ENCODE peak calls at places on chromosome 5, in four cellular contexts. O, M, N and S are unnamed samples. For H3K36me3 and H3K79me2, the result is how much of the 10 kb centered on the place peaks cover.

GRCh38 chr5:140600096-140600495 is 32.9 kb downstream of the CD14 start:
- DNase-seq in N (no peak), O (no peak), M (no peak), S (no peak)

GRCh38 chr5:13704401-13704800 is 240.1 kb downstream of the DNAH5 start:
- DNase-seq in N (no peak), O (no peak), M (no peak), S (peak)

GRCh38 chr5:41176952-41177351 is 36.4 kb downstream of the C6 start:
- DNase-seq in O (no peak), N (peak), M (no peak), S (peak)

GRCh38 chr5:25862276-25862675 is 1176.1 kb downstream of the CDH9 start:
- DNase-seq in N (peak), M (no peak), O (no peak), S (no peak)

GRCh38 chr5:162209005-162209605 is 141.5 kb downstream of the GABRG2 start:
- DNase-seq in O (peak), M (no peak), N (peak), S (no peak)

GRCh38 chr5:178625679-178626483 is 969 bp downstream of the CLK4 start:
- DNase-seq in N (peak), O (peak), M (no peak), S (peak)

GRCh38 chr5:53478411-53479044 is 1.9 kb upstream of the FST start:
- DNase-seq in M (peak), O (peak), N (peak), S (peak)

GRCh38 chr5:132830436-132831094 is at the start of gene SHROOM1:
- DNase-seq in O (peak), N (peak), M (peak), S (peak)

GRCh38 chr5:153938131-153938842 is 100.4 kb downstream of the FAM114A2 start:
- DNase-seq in M (no peak), N (no peak), O (no peak), S (no peak)

GRCh38 chr5:64384761-64385160 is 121.1 kb upstream of the RGS7BP start:
- DNase-seq in O (peak), M (no peak), N (peak), S (peak)

GRCh38 chr5:103465891-103466290 is 96.7 kb downstream of the NUDT12 start:
- DNase-seq in N (no peak), M (no peak), O (no peak), S (no peak)

GRCh38 chr5:55306641-55307382 is 682 bp downstream of the DHX29 start:
- DNase-seq in O (peak), M (no peak), N (no peak), S (no peak)

GRCh38 chr5:149745-150450 is 41.4 kb upstream of the LRRC14B start:
- DNase-seq in M (peak), O (no peak), N (peak), S (peak)

GRCh38 chr5:85732185-85732584 is 885.6 kb upstream of the COX7C start:
- DNase-seq in N (no peak), M (no peak), O (no peak), S (no peak)

GRCh38 chr5:93676707-93677106 is 64.7 kb downstream of the POU5F2 start:
- DNase-seq in O (no peak), M (no peak), N (no peak), S (no peak)

GRCh38 chr5:125700380-125700856 is 722.8 kb upstream of the GRAMD2B start:
- DNase-seq in N (peak), M (no peak), O (no peak), S (peak)

GRCh38 chr5:111172504-111172903 is 51.7 kb upstream of the CAMK4 start:
- DNase-seq in N (no peak), M (no peak), O (no peak), S (no peak)

GRCh38 chr5:146947181-146947941 is 68.8 kb upstream of the PPP2R2B start:
- DNase-seq in N (peak), O (peak), M (no peak), S (no peak)

GRCh38 chr5:150599917-150600511 is 40.4 kb upstream of the SYNPO start:
- DNase-seq in M (no peak), O (no peak), N (peak), S (peak)

GRCh38 chr5:96595300-96596090 is 66.7 kb upstream of the CAST start:
- DNase-seq in M (no peak), N (peak), O (peak), S (no peak)

DNA sequence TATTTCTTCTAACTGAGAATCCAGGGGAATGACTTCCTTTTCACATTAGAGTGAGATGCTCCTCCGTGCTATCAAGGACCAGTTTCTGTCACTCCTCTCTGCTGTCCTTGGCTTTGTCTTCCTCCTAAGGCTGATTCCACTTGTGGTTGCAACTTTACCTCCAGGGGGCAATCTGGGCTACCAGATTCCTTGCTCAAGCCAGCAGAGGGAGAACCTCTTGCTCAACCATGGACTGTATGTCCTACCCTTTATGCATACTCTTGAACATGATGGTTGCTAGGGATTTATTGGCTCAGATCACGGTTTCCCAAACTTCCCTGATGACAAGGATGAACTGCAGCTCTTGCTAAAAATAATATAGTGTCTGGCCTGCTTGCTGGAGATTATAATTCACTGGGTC is 24.0 kb downstream of the NNT start:
- DNase-seq in O (peak), M (peak), N (peak), S (peak)
- TF ChIP-seq CTCF in O (peak), M (peak), N (peak), S (peak)

GRCh38 chr5:149428032-149428431 is 48.9 kb upstream of the IL17B start:
- DNase-seq in M (no peak), O (no peak), N (no peak), S (no peak)
- H3K36me3 ChIP-seq in M (under half), O (under half), N (under half), S (under half)

GRCh38 chr5:131277875-131278795 is 14.3 kb downstream of the CDC42SE2 start:
- DNase-seq in O (no peak), M (no peak), N (no peak), S (no peak)
- H3K79me2 ChIP-seq in O (half or more), M (half or more), N (half or more), S (under half)

GRCh38 chr5:58459276-58459859 is 518 bp downstream of the PLK2 start:
- DNase-seq in M (no peak), N (no peak), O (no peak), S (peak)

GRCh38 chr5:58462623-58463230 is 2.8 kb upstream of the PLK2 start:
- DNase-seq in M (peak), O (peak), N (peak), S (peak)

GRCh38 chr5:58459860-58460726 is at the start of gene PLK2:
- DNase-seq in N (peak), O (no peak), M (peak), S (peak)

GRCh38 chr5:58460727-58461286 is 921 bp upstream of the PLK2 start:
- DNase-seq in M (peak), O (peak), N (peak), S (peak)

DNA sequence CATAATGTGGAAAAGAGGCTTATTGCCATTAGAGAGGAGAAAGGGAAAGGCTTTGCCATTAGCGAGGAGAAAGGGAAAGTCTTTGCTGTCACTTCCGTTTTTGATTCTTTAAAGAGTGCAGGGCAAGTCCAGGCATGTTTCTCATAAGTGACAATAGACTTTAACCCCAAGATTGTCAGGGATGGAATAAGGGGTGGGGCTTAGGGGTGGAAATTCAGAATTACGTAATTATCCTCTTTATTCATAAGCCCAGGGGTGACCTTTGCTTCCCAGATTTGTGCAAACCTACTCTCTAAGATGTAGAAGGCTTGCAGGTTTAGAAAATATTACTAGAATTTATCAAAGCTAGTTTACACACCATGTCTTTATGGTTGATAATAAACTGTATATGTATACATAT is 2.3 kb upstream of the PLK2 start:
- DNase-seq in M (no peak), O (no peak), N (no peak), S (no peak)
- TF ChIP-seq CTCF in M (no peak), O (no peak), N (no peak), S (no peak)

DNA sequence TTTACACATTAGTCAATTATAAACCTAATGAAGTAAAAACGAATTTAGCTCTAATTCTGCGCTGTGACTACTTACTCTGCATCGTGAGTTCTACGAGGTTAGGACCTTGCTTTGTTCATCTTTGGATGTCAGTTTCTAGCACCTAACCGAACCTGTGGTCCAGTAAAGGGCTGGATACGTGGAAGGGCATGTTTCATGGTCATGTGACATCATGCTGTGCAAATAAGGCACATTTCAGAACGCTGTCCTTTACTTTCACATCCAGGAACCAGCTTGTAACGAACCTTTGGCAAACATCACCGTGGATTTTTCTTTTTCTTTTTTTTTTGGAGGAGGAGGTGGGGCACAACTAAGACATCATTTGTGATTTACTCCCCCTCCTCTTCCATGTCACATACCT is 15.0 kb downstream of the BASP1 start:
- DNase-seq in N (no peak), O (no peak), M (no peak), S (no peak)
- H3K36me3 ChIP-seq in N (under half), O (half or more), M (under half), S (under half)

GRCh38 chr5:141632650-141633049 is 4.0 kb downstream of the HDAC3 start:
- DNase-seq in M (no peak), N (no peak), O (no peak), S (no peak)

GRCh38 chr5:141634162-141634561 is 2.5 kb downstream of the HDAC3 start:
- DNase-seq in O (peak), M (no peak), N (no peak), S (no peak)

GRCh38 chr5:141634720-141635119 is 1.9 kb downstream of the HDAC3 start:
- DNase-seq in M (no peak), O (no peak), N (no peak), S (no peak)

GRCh38 chr5:141628175-141628788 is 8.4 kb downstream of the HDAC3 start:
- DNase-seq in N (no peak), M (no peak), O (no peak), S (peak)

DNA sequence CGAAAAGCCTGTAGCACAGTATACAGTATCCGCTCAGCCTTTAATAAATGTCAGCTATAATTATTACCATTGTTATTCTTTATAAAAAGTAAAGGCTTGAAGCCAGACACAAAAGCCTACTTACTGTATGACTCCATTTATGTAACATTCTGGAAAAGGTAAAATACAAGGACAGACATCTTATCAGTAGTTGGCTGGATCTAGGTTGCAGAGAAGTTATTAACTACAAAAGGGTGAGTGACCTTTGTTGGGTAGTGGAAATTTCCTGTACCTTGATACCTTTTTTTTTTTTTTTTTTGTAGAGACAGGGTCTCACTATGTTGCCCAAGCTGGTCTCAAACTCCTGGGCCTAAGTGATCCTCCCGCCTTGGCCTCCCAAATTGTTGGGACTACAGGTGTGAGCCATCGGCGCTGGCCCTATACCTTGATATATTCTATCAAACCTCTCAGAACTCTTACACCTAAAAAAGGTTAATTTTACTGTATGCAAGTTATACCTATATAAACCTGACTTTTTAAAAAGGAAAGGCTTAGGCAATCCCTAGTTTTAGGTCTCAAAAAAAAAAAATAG is 6.0 kb downstream of the HDAC3 start:
- DNase-seq in M (no peak), O (no peak), N (no peak), S (no peak)
- H3K79me2 ChIP-seq in M (under half), O (under half), N (under half), S (under half)

DNA sequence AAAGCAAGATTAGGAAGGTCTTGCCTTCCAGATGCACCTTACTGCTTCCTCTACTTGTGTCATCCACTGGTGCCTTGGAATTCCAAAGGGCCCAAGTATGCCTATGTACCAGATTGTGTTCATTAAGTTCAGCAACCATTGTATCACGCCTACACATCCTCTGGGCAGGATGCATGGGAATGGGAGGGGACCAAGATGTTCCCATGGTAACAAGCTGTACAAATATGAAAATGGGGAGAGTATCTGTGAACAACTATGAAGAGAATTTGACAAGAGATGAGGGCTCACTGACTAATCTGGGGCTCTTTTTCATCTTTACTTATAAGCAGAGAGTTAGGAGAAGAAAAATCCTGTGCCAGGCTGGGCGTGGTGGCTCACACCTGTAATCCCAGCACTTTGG is 137.8 kb upstream of the MAP1B start:
- DNase-seq in M (no peak), O (no peak), N (no peak), S (peak)
- TF ChIP-seq CTCF in M (no peak), O (no peak), N (no peak), S (no peak)

DNA sequence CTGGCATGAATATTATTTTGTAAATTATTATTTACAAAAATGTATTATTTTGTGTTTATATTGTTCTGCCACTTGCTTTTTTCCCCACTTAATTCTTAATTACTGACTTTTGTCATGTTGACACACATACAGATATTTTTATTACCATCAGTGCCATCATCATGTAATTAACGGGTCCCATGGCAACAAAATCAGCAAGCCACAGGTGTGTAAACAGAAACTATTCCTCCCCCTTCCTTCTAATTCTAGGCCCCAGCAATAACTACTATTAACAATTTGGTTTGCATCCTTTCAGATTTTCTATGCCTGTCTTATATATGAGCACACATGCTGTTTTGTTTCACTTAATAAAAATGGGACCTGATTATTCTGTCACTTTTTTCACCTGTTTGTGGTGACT is 29.3 kb downstream of the CYFIP2 start:
- DNase-seq in N (no peak), O (no peak), M (no peak), S (no peak)
- H3K36me3 ChIP-seq in N (under half), O (half or more), M (under half), S (under half)